ENCODE peak calls at places on chromosomes 3 and 15, in ten cellular contexts. D is BJ, L is A549, I is fibroblast of mammary gland, B is neural progenitor cell, J is brain microvascular endothelial cell, R is GM12864, U is adrenal gland, F is astrocyte, V is tibial nerve. M is an unnamed sample.

GRCh38 chr15:69979269-69979668 is 118.4 kb downstream of the TLE3 start:
- DNase-seq in D (no peak), L (peak; percentile 62), B (peak; percentile 34), I (peak; percentile 3), J (peak; percentile 30), U (no peak), R (no peak), F (no peak), V (no peak), M (no peak)

GRCh38 chr3:57224856-57225255 is 2.7 kb upstream of the APPL1 start:
- DNase-seq in V (no peak), R (no peak), F (peak; percentile 10), J (no peak), U (no peak), L (no peak), B (no peak), I (no peak), D (no peak), M (no peak)

GRCh38 chr3:38114052-38114874 is 22.7 kb downstream of the ACAA1 start:
- DNase-seq in V (no peak), U (peak; percentile 10), J (no peak), B (no peak), D (no peak), R (no peak), F (no peak), L (no peak), I (no peak), M (no peak)

GRCh38 chr3:87333393-87333892 is 57.1 kb upstream of the POU1F1 start:
- DNase-seq in I (peak; percentile 48), V (no peak), F (peak; percentile 88), L (peak; percentile 98), R (no peak), B (no peak), J (peak; percentile 91), U (no peak), D (peak; percentile 65), M (peak; percentile 89)

GRCh38 chr3:29286841-29287240 is 6.0 kb downstream of the RBMS3 start:
- DNase-seq in U (no peak), R (no peak), B (no peak), L (no peak), V (no peak), F (peak; percentile 32), I (peak; percentile 90), J (no peak), D (no peak), M (peak; percentile 80)

GRCh38 chr15:31867536-31868442 is 162.5 kb upstream of the CHRNA7 start:
- DNase-seq in I (peak; percentile 56), J (peak; percentile 4), F (peak; percentile 8), B (peak; percentile 74), R (peak; percentile 25), L (peak; percentile 82), D (no peak), V (no peak), U (peak; percentile 59), M (peak; percentile 15)

GRCh38 chr3:150610785-150611184 is 7.7 kb downstream of the SELENOT start:
- DNase-seq in V (no peak), I (peak; percentile 40), L (no peak), J (no peak), R (no peak), F (no peak), U (no peak), B (no peak), D (no peak), M (no peak)

GRCh38 chr3:125039897-125040175 is 16.0 kb downstream of the HEG1 start:
- DNase-seq in D (no peak), F (no peak), J (no peak), U (no peak), B (no peak), L (no peak), R (no peak), I (peak; percentile 29), V (no peak), M (no peak)

GRCh38 chr15:70412717-70413266 is 315.1 kb upstream of the TLE3 start:
- DNase-seq in F (no peak), U (no peak), R (no peak), B (no peak), D (no peak), I (no peak), J (no peak), V (no peak), L (no peak), M (no peak)

GRCh38 chr15:64883997-64884511 is 27.6 kb upstream of the ANKDD1A start:
- DNase-seq in D (peak; percentile 50), B (no peak), L (peak; percentile 84), R (no peak), F (peak; percentile 81), U (peak; percentile 86), J (peak; percentile 90), V (peak; percentile 58), I (peak; percentile 94), M (peak; percentile 91)

GRCh38 chr3:77372634-77373346 is 332.9 kb downstream of the ROBO2 start:
- DNase-seq in F (no peak), L (no peak), V (no peak), D (no peak), R (no peak), U (no peak), B (no peak), I (no peak), J (no peak), M (no peak)

DNA sequence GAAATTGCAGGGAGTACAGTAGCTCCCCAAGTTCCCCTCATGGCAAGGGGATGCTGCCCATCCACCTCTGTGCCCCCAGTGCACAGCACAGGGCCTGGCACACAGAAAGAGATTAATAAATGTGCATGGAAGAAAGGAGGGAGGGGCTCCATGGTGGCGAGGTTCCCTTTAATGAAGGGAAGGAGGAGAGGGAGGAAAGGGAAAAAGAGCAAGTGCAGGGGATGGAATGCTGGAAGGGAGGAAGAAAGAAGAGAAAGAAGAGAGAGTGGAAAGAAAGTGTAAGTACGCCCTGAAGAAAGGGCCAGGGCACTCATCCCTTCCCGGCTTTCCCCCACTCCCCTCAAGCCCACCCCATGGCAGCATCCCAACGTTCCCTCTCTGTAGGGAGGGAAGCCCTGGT is 1.5 kb upstream of the VIPR1 start:
- DNase-seq in J (no peak), B (no peak), L (no peak), D (no peak), U (no peak), V (no peak), R (no peak), I (no peak), F (no peak), M (no peak)
- H3K4me3 ChIP-seq in J (no peak overlapping the region), B (peak overlapping the region; percentile 74), L (no peak overlapping the region), D (no peak overlapping the region), U (no peak overlapping the region), V (peak overlapping the region; percentile 48), R (no peak overlapping the region), I (no peak overlapping the region), F (no peak overlapping the region), M (no peak overlapping the region)

GRCh38 chr15:38828031-38828532 is 263.5 kb upstream of the RASGRP1 start:
- DNase-seq in R (no peak), F (peak; percentile 62), L (no peak), J (peak; percentile 61), V (no peak), I (peak; percentile 35), U (no peak), D (no peak), B (no peak), M (peak; percentile 30)

GRCh38 chr15:38823272-38823671 is 258.7 kb upstream of the RASGRP1 start:
- DNase-seq in L (no peak), F (no peak), D (no peak), V (no peak), B (no peak), R (no peak), U (no peak), J (peak; percentile 18), I (no peak), M (no peak)

GRCh38 chr15:38826880-38827279 is 262.3 kb upstream of the RASGRP1 start:
- DNase-seq in F (no peak), I (no peak), J (no peak), U (no peak), L (no peak), V (no peak), B (no peak), R (no peak), D (no peak), M (no peak)

GRCh38 chr15:38824719-38825118 is 260.1 kb upstream of the RASGRP1 start:
- DNase-seq in D (no peak), F (no peak), J (no peak), I (no peak), V (no peak), B (no peak), L (no peak), U (no peak), R (no peak), M (no peak)

DNA sequence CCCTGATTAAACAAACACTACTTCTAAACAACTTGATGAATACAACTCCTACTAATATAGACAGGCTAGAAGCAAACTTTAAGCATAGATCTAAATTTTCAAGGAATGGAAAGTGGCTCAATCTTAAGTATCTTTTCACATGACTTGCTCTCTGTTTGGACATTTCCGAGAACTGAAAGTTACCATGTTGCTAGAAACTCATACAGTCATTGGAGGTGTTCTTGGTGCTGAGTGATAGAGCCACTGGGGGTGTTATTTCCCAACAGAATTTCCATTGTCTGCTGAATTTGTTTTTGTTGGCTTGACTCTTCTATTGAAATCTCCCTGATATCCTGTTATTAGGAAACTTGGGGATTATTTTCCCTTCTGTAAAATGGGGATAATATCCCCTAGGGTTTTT is 264.5 kb upstream of the RASGRP1 start:
- DNase-seq in B (no peak), F (no peak), V (no peak), U (no peak), R (no peak), J (no peak), L (no peak), D (no peak), I (no peak), M (no peak)
- H3K4me3 ChIP-seq in B (no peak overlapping the region), F (no peak overlapping the region), V (no peak overlapping the region), U (no peak overlapping the region), R (no peak overlapping the region), J (no peak overlapping the region), L (no peak overlapping the region), D (no peak overlapping the region), I (no peak overlapping the region), M (no peak overlapping the region)

GRCh38 chr15:58608711-58609110 is 140.8 kb downstream of the ADAM10 start:
- DNase-seq in U (no peak), R (no peak), B (no peak), D (no peak), L (no peak), I (no peak), V (no peak), J (no peak), F (no peak), M (no peak)
- H3K4me3 ChIP-seq in U (no peak overlapping the region), R (no peak overlapping the region), B (no peak overlapping the region), D (no peak overlapping the region), L (no peak overlapping the region), I (no peak overlapping the region), V (no peak overlapping the region), J (no peak overlapping the region), F (no peak overlapping the region), M (no peak overlapping the region)

DNA sequence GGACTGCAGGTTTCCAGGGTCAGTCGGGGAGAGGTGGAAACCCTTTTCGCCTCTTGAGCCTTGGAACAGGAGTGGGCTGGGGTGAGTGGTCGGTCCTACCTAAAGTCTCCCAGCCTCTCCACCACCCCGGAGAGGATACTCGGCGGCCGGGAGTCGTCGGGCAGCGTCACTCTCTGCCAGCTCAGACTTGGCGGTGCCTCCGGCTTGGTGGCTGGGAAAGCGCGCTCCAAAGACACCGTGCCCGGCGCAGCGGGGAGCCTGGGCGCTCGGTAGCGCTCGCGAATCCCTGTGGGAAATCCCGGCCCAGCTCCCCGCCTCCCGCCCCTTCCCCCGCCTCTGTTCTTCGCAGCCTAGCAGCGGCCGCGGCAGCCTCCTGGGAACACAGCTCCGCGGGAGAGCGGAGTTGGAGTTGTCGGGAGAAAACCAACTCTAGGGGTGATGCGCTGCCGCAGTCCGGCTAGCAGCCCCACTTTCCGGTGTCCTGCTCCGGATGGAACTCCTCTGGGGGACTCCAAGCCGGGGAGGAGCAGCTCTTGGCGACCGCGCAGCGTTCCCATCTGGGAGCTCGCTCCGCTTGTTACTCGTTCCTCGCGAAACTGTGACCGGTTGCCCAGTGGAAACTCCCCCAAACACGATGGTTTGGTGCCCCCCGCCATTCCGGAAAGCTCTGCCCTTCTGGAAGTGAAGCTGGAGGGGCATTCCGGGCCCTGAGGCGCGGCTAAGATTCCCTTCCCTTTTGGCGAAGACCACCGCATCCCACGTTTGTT is 1.4 kb downstream of the EPHB1 start:
- DNase-seq in I (peak; percentile 15), B (peak; percentile 81), D (no peak), L (no peak), F (peak; percentile 4), J (no peak), V (no peak), R (no peak), U (no peak), M (peak; percentile 50)
- H3K4me3 ChIP-seq in I (peak overlapping the region; percentile 53), B (peak overlapping the region; percentile 85), D (peak overlapping the region; percentile 55), L (no peak overlapping the region), F (peak overlapping the region; percentile 72), J (peak overlapping the region; percentile 60), V (peak overlapping the region; percentile 39), R (peak overlapping the region; percentile 52), U (peak overlapping the region; percentile 56), M (peak overlapping the region; percentile 58)

M was measured in foreskin fibroblast.